ENCODE peak calls at places on chromosomes 12 and 14, in four cellular contexts. P is neuronal stem cell; D is stimulated activated naive CD8-positive, alpha-beta T cell treated with anti-CD3 and anti-CD28 coated beads, Interleukin-15, Interleukin-2, amounts not matched to agents 100 U/mL and 50 U/mL, for 24 hours; R is T follicular helper cell. L is an unnamed sample.

GRCh38 chr12:115990241-115990640 is 287.3 kb downstream of the MED13L start:
- DNase-seq in R (no peak), D (no peak), P (no peak), L (peak)

GRCh38 chr12:122203301-122203967 is at the start of gene B3GNT4:
- DNase-seq in D (peak), R (peak), P (no peak), L (peak)

GRCh38 chr14:101709962-101710891 is 51.3 kb upstream of the PPP2R5C start:
- DNase-seq in P (no peak), R (no peak), D (no peak), L (no peak)

GRCh38 chr12:80892597-80893445 is 44.9 kb downstream of the LIN7A start:
- DNase-seq in D (no peak), P (no peak), R (no peak), L (peak)

GRCh38 chr14:48944802-48945201 is 641.4 kb downstream of the RPS29 start:
- DNase-seq in R (no peak), P (no peak), D (no peak), L (no peak)

GRCh38 chr12:2820432-2820831 is 8.0 kb downstream of the ITFG2 start:
- DNase-seq in D (no peak), R (no peak), P (no peak), L (no peak)

GRCh38 chr12:53235164-53235563 is 3.2 kb upstream of the RARG start:
- DNase-seq in P (no peak), D (no peak), R (no peak), L (no peak)

GRCh38 chr12:12265571-12266388 is 1.1 kb downstream of the LRP6 start:
- DNase-seq in P (no peak), D (no peak), R (no peak), L (peak)

GRCh38 chr12:45268672-45269406 is 52.9 kb downstream of the ANO6 start:
- DNase-seq in P (no peak), D (no peak), R (no peak), L (peak)

GRCh38 chr12:99059824-99060526 is 414.9 kb downstream of the APAF1 start:
- DNase-seq in D (no peak), R (no peak), P (peak), L (no peak)

GRCh38 chr14:23177181-23177580 is 6.3 kb downstream of the SLC7A8 start:
- DNase-seq in R (no peak), P (no peak), D (no peak), L (peak)

GRCh38 chr14:65354131-65354530 is 58.4 kb upstream of the FUT8 start:
- DNase-seq in P (no peak), D (no peak), R (no peak), L (no peak)

GRCh38 chr12:105235747-105236476 is at the start of gene APPL2:
- DNase-seq in R (peak), P (peak), D (peak), L (peak)

GRCh38 chr14:38290601-38291190 is 34.8 kb upstream of the CLEC14A start:
- DNase-seq in D (no peak), P (no peak), R (no peak), L (peak)

GRCh38 chr14:80404413-80404812 is 193.1 kb upstream of the DIO2 start:
- DNase-seq in P (no peak), R (no peak), D (no peak), L (no peak)

GRCh38 chr12:89709994-89710872 is 1.6 kb upstream of the ATP2B1 start:
- DNase-seq in D (peak), P (no peak), R (no peak), L (peak)

GRCh38 chr14:60101801-60102200 is 10.1 kb downstream of the PCNX4 start:
- DNase-seq in R (no peak), P (no peak), D (no peak), L (peak)

GRCh38 chr12:97164936-97165335 is 257.9 kb downstream of the NEDD1 start:
- DNase-seq in P (no peak), R (no peak), D (no peak), L (no peak)

GRCh38 chr12:19893514-19893913 is 454.2 kb downstream of the AEBP2 start:
- DNase-seq in P (no peak), D (no peak), R (no peak), L (peak)

GRCh38 chr12:109868182-109869051 is 11.9 kb downstream of the GLTP start:
- DNase-seq in R (no peak), D (no peak), P (no peak), L (peak)

GRCh38 chr14:69161590-69161989 is 8.7 kb upstream of the DCAF5 start:
- DNase-seq in R (no peak), D (no peak), P (no peak), L (no peak)

GRCh38 chr12:10365716-10366433 is 24.0 kb downstream of the KLRK1 start:
- DNase-seq in D (no peak), P (no peak), R (no peak), L (peak)

GRCh38 chr12:69566603-69567002 is 18.7 kb upstream of the CCT2 start:
- DNase-seq in P (no peak), D (no peak), R (no peak), L (no peak)

GRCh38 chr12:31853977-31854376 is 105.2 kb upstream of the RESF1 start:
- DNase-seq in D (no peak), R (no peak), P (no peak), L (no peak)

GRCh38 chr14:31092160-31092708 is 66.1 kb upstream of the STRN3 start:
- DNase-seq in P (no peak), R (no peak), D (no peak), L (no peak)

GRCh38 chr12:78865297-78865955 is 852 bp downstream of the SYT1 start:
- DNase-seq in R (no peak), D (no peak), P (no peak), L (no peak)

GRCh38 chr12:110543252-110543959 is 39.7 kb downstream of the PPTC7 start:
- DNase-seq in D (no peak), P (no peak), R (no peak), L (no peak)

GRCh38 chr12:93419388-93420034 is 22.2 kb downstream of the UBE2N start:
- DNase-seq in R (no peak), D (no peak), P (no peak), L (peak)

GRCh38 chr12:5222011-5222461 is 178.4 kb downstream of the KCNA5 start:
- DNase-seq in P (no peak), D (no peak), R (no peak), L (no peak)

GRCh38 chr14:75559451-75560187 is 18.8 kb upstream of the FLVCR2 start:
- DNase-seq in D (peak), P (no peak), R (no peak), L (peak)

GRCh38 chr14:42806909-42807315 is 1200.2 kb downstream of the LRFN5 start:
- DNase-seq in D (no peak), R (no peak), P (no peak), L (no peak)

GRCh38 chr12:48001426-48002178 is 2.7 kb downstream of the COL2A1 start:
- DNase-seq in D (no peak), R (no peak), P (peak), L (peak)

GRCh38 chr12:122021822-122022392 is at the start of gene BCL7A:
- DNase-seq in P (peak), R (peak), D (peak), L (peak)

GRCh38 chr14:61077946-61078738 is 97.1 kb downstream of the SLC38A6 start:
- DNase-seq in D (no peak), P (no peak), R (no peak), L (peak)

GRCh38 chr12:78120866-78121590 is 290.3 kb downstream of the NAV3 start:
- DNase-seq in D (no peak), P (no peak), R (no peak), L (peak)

GRCh38 chr14:100677925-100678765 is 48.5 kb upstream of the DLK1 start:
- DNase-seq in D (no peak), R (no peak), P (no peak), L (peak)

GRCh38 chr12:76123301-76124212 is 39.1 kb upstream of the NAP1L1 start:
- DNase-seq in R (no peak), D (no peak), P (no peak), L (peak)

GRCh38 chr14:99266181-99267178 is 5.5 kb downstream of the BCL11B start:
- DNase-seq in D (peak), P (no peak), R (peak), L (peak)